ENCODE peak calls at places on chromosomes 13 and 19, in six cellular contexts. One of them, this sample, is unnamed.

GRCh38 chr19:11164879-11165406 is 9.4 kb upstream of the SPC24 start:
- DNase-seq in NCI-H460: no peak
- DNase-seq in progenitor cell of endocrine pancreas: no peak
- DNase-seq in DMS 273 treated with DMSO at 0.1 percent for 48 hours: no peak
- DNase-seq in PC-3: no peak
- DNase-seq in fibroblast of lung: peak
- DNase-seq in this sample: no peak

GRCh38 chr13:21872795-21873194 is 201.9 kb downstream of the FGF9 start:
- DNase-seq in fibroblast of lung: no peak
- DNase-seq in PC-3: no peak
- DNase-seq in progenitor cell of endocrine pancreas: no peak
- DNase-seq in DMS 273 treated with DMSO at 0.1 percent for 48 hours: no peak
- DNase-seq in NCI-H460: no peak
- DNase-seq in this sample: no peak

GRCh38 chr13:50122465-50122864 is 107.2 kb downstream of the KCNRG start:
- DNase-seq in progenitor cell of endocrine pancreas: no peak
- DNase-seq in PC-3: no peak
- DNase-seq in fibroblast of lung: no peak
- DNase-seq in NCI-H460: no peak
- DNase-seq in DMS 273 treated with DMSO at 0.1 percent for 48 hours: no peak
- DNase-seq in this sample: no peak

GRCh38 chr19:1968279-1969175 is 27.6 kb downstream of the CSNK1G2 start:
- DNase-seq in progenitor cell of endocrine pancreas: no peak
- DNase-seq in fibroblast of lung: no peak
- DNase-seq in DMS 273 treated with DMSO at 0.1 percent for 48 hours: no peak
- DNase-seq in PC-3: no peak
- DNase-seq in NCI-H460: no peak
- DNase-seq in this sample: no peak

GRCh38 chr13:45325806-45326205 is 15.2 kb downstream of the TPT1 start:
- DNase-seq in PC-3: peak
- DNase-seq in progenitor cell of endocrine pancreas: no peak
- DNase-seq in fibroblast of lung: peak
- DNase-seq in DMS 273 treated with DMSO at 0.1 percent for 48 hours: peak
- DNase-seq in NCI-H460: no peak
- DNase-seq in this sample: no peak

GRCh38 chr19:51489113-51489512 is 10.8 kb downstream of the CEACAM18 start:
- DNase-seq in NCI-H460: no peak
- DNase-seq in progenitor cell of endocrine pancreas: no peak
- DNase-seq in fibroblast of lung: no peak
- DNase-seq in DMS 273 treated with DMSO at 0.1 percent for 48 hours: no peak
- DNase-seq in PC-3: peak
- DNase-seq in this sample: no peak

GRCh38 chr13:45167611-45168554 is 33.0 kb downstream of the KCTD4 start:
- DNase-seq in fibroblast of lung: peak
- DNase-seq in DMS 273 treated with DMSO at 0.1 percent for 48 hours: no peak
- DNase-seq in PC-3: peak
- DNase-seq in NCI-H460: no peak
- DNase-seq in progenitor cell of endocrine pancreas: no peak
- DNase-seq in this sample: peak

GRCh38 chr13:100895656-100896055 is 221.1 kb upstream of the TMTC4 start:
- DNase-seq in fibroblast of lung: peak
- DNase-seq in PC-3: no peak
- DNase-seq in DMS 273 treated with DMSO at 0.1 percent for 48 hours: no peak
- DNase-seq in NCI-H460: no peak
- DNase-seq in progenitor cell of endocrine pancreas: no peak
- DNase-seq in this sample: no peak

GRCh38 chr19:35717665-35718344 is at the start of gene KMT2B:
- DNase-seq in DMS 273 treated with DMSO at 0.1 percent for 48 hours: no peak
- DNase-seq in NCI-H460: peak
- DNase-seq in fibroblast of lung: no peak
- DNase-seq in progenitor cell of endocrine pancreas: peak
- DNase-seq in PC-3: peak
- DNase-seq in this sample: no peak